ENCODE peak calls at places on chromosomes 6 and 20, in eight cellular contexts. D is DMS 273 treated with DMSO at 0.1 percent for 48 hours, M is fibroblast of lung, P is breast epithelium, S is kidney epithelial cell, B is Peyer's patch, F is NCI-H1105, L is Calu3. V is an unnamed sample.

GRCh38 chr6:29656798-29657197 is at the start of gene MOG:
- DNase-seq in M (no peak), S (no peak), L (no peak), F (no peak), B (no peak), D (no peak), P (no peak), V (no peak)

GRCh38 chr6:88725111-88725711 is 238.2 kb downstream of the RNGTT start:
- DNase-seq in F (no peak), B (no peak), P (no peak), S (peak), L (no peak), M (peak), D (no peak), V (no peak)

GRCh38 chr20:17624551-17625245 is 54.8 kb downstream of the DSTN start:
- DNase-seq in F (no peak), D (no peak), P (no peak), B (peak), M (no peak), L (no peak), S (no peak), V (no peak)

GRCh38 chr6:15961630-15962448 is 167.0 kb upstream of the MYLIP start:
- DNase-seq in D (no peak), S (no peak), L (no peak), F (no peak), P (no peak), M (no peak), B (no peak), V (no peak)

GRCh38 chr6:95576621-95577316 is 566 bp upstream of the MANEA start:
- DNase-seq in B (no peak), M (peak), S (no peak), F (no peak), L (no peak), P (no peak), D (no peak), V (no peak)

GRCh38 chr6:139161169-139161568 is 26.3 kb downstream of the HECA start:
- DNase-seq in S (peak), M (peak), P (no peak), L (no peak), F (no peak), B (peak), D (no peak), V (no peak)

GRCh38 chr20:95215-95614 is 7.7 kb downstream of the DEFB125 start:
- DNase-seq in S (no peak), F (no peak), D (no peak), P (no peak), B (no peak), M (no peak), L (no peak), V (no peak)

GRCh38 chr6:133948472-133948871 is 4.6 kb upstream of the TBPL1 start:
- DNase-seq in L (no peak), P (no peak), S (no peak), B (no peak), D (no peak), M (no peak), F (no peak), V (no peak)

GRCh38 chr6:116190550-116190949 is 63.3 kb downstream of the TSPYL4 start:
- DNase-seq in M (peak), P (no peak), S (peak), F (no peak), B (no peak), L (no peak), D (no peak), V (no peak)

GRCh38 chr6:107800564-107801164 is 23.4 kb downstream of the SCML4 start:
- DNase-seq in P (no peak), M (peak), F (no peak), L (no peak), S (no peak), B (no peak), D (no peak), V (no peak)

GRCh38 chr6:31169123-31169857 is 1.2 kb downstream of the POU5F1 start:
- DNase-seq in P (no peak), L (no peak), S (no peak), F (no peak), B (no peak), D (no peak), M (no peak), V (no peak)

GRCh38 chr6:69290116-69290515 is 506.7 kb downstream of the LMBRD1 start:
- DNase-seq in P (no peak), S (no peak), B (no peak), M (no peak), L (no peak), D (no peak), F (no peak), V (no peak)

GRCh38 chr6:32226434-32226833 is 2.6 kb upstream of the NOTCH4 start:
- DNase-seq in S (no peak), D (no peak), B (no peak), P (no peak), M (no peak), L (no peak), F (no peak), V (no peak)

GRCh38 chr6:149235130-149235561 is 82.4 kb upstream of the TAB2 start:
- DNase-seq in B (no peak), M (peak), D (peak), P (no peak), F (peak), L (peak), S (peak), V (peak)

GRCh38 chr20:48203252-48203651 is 418.0 kb upstream of the SULF2 start:
- DNase-seq in B (no peak), P (no peak), M (no peak), L (no peak), S (no peak), D (no peak), F (no peak), V (no peak)

GRCh38 chr6:148771212-148771601 is 24.4 kb downstream of the UST start:
- DNase-seq in P (no peak), F (peak), M (no peak), D (peak), L (no peak), B (no peak), S (no peak), V (no peak)

GRCh38 chr6:46918830-46919229 is 2.9 kb downstream of the ADGRF5 start:
- DNase-seq in B (no peak), F (no peak), S (no peak), L (no peak), M (no peak), D (no peak), P (no peak), V (no peak)

GRCh38 chr6:135261872-135262725 is 81.0 kb downstream of the MYB start:
- DNase-seq in S (no peak), P (no peak), L (no peak), M (no peak), F (no peak), B (no peak), D (no peak), V (no peak)